ENCODE peak calls at places on chromosomes 11 and 22, in ten cellular contexts. One of them, this sample, is unnamed.

GRCh38 chr11:111846640-111847039 is 24.7 kb downstream of the ALG9 start:
- DNase-seq in non-pigmented ciliary epithelial cell: peak
- DNase-seq in kidney tubule cell: peak
- DNase-seq in body of pancreas: no peak
- DNase-seq in type B pancreatic cell: no peak
- DNase-seq in Daoy: peak
- DNase-seq in anterior cingulate cortex: no peak
- DNase-seq in PC-9: peak
- DNase-seq in stimulated activated CD4-positive, alpha-beta T cell treated with anti-CD3 and anti-CD28 coated beads, Interleukin-12 subunit alpha, Interleukin-12 subunit beta, amount 100 ng/mL, for 48 hours: no peak
- DNase-seq in stomach: no peak
- DNase-seq in this sample: no peak

GRCh38 chr22:49025791-49026475 is 801.7 kb downstream of the BRD1 start:
- DNase-seq in PC-9: no peak
- DNase-seq in body of pancreas: no peak
- DNase-seq in non-pigmented ciliary epithelial cell: no peak
- DNase-seq in kidney tubule cell: no peak
- DNase-seq in Daoy: no peak
- DNase-seq in anterior cingulate cortex: no peak
- DNase-seq in stimulated activated CD4-positive, alpha-beta T cell treated with anti-CD3 and anti-CD28 coated beads, Interleukin-12 subunit alpha, Interleukin-12 subunit beta, amount 100 ng/mL, for 48 hours: no peak
- DNase-seq in stomach: no peak
- DNase-seq in type B pancreatic cell: no peak
- DNase-seq in this sample: no peak

GRCh38 chr22:33906954-33907353 is 13.3 kb downstream of the LARGE1 start:
- DNase-seq in PC-9: no peak
- DNase-seq in type B pancreatic cell: no peak
- DNase-seq in Daoy: no peak
- DNase-seq in non-pigmented ciliary epithelial cell: no peak
- DNase-seq in body of pancreas: no peak
- DNase-seq in anterior cingulate cortex: no peak
- DNase-seq in stomach: no peak
- DNase-seq in stimulated activated CD4-positive, alpha-beta T cell treated with anti-CD3 and anti-CD28 coated beads, Interleukin-12 subunit alpha, Interleukin-12 subunit beta, amount 100 ng/mL, for 48 hours: no peak
- DNase-seq in kidney tubule cell: no peak
- DNase-seq in this sample: no peak

GRCh38 chr11:62708423-62709261 is 1.2 kb downstream of the GNG3 start:
- DNase-seq in non-pigmented ciliary epithelial cell: no peak
- DNase-seq in kidney tubule cell: no peak
- DNase-seq in stomach: peak
- DNase-seq in body of pancreas: peak
- DNase-seq in PC-9: peak
- DNase-seq in type B pancreatic cell: no peak
- DNase-seq in Daoy: no peak
- DNase-seq in stimulated activated CD4-positive, alpha-beta T cell treated with anti-CD3 and anti-CD28 coated beads, Interleukin-12 subunit alpha, Interleukin-12 subunit beta, amount 100 ng/mL, for 48 hours: no peak
- DNase-seq in anterior cingulate cortex: no peak
- DNase-seq in this sample: peak

GRCh38 chr22:27097933-27098332 is 440.5 kb downstream of the MIAT start:
- DNase-seq in Daoy: no peak
- DNase-seq in non-pigmented ciliary epithelial cell: no peak
- DNase-seq in body of pancreas: no peak
- DNase-seq in stomach: no peak
- DNase-seq in PC-9: no peak
- DNase-seq in stimulated activated CD4-positive, alpha-beta T cell treated with anti-CD3 and anti-CD28 coated beads, Interleukin-12 subunit alpha, Interleukin-12 subunit beta, amount 100 ng/mL, for 48 hours: no peak
- DNase-seq in type B pancreatic cell: no peak
- DNase-seq in kidney tubule cell: peak
- DNase-seq in anterior cingulate cortex: no peak
- DNase-seq in this sample: no peak

GRCh38 chr11:61609970-61610347 is 29.1 kb upstream of the SYT7 start:
- DNase-seq in stomach: peak
- DNase-seq in Daoy: no peak
- DNase-seq in PC-9: no peak
- DNase-seq in stimulated activated CD4-positive, alpha-beta T cell treated with anti-CD3 and anti-CD28 coated beads, Interleukin-12 subunit alpha, Interleukin-12 subunit beta, amount 100 ng/mL, for 48 hours: no peak
- DNase-seq in kidney tubule cell: peak
- DNase-seq in type B pancreatic cell: no peak
- DNase-seq in non-pigmented ciliary epithelial cell: no peak
- DNase-seq in body of pancreas: peak
- DNase-seq in anterior cingulate cortex: no peak
- DNase-seq in this sample: no peak

GRCh38 chr11:15660496-15660895 is 545.8 kb downstream of the INSC start:
- DNase-seq in non-pigmented ciliary epithelial cell: no peak
- DNase-seq in stimulated activated CD4-positive, alpha-beta T cell treated with anti-CD3 and anti-CD28 coated beads, Interleukin-12 subunit alpha, Interleukin-12 subunit beta, amount 100 ng/mL, for 48 hours: no peak
- DNase-seq in type B pancreatic cell: no peak
- DNase-seq in Daoy: no peak
- DNase-seq in PC-9: no peak
- DNase-seq in stomach: no peak
- DNase-seq in kidney tubule cell: no peak
- DNase-seq in anterior cingulate cortex: no peak
- DNase-seq in body of pancreas: no peak
- DNase-seq in this sample: no peak

GRCh38 chr22:33380789-33381530 is 322.8 kb upstream of the SYN3 start:
- DNase-seq in non-pigmented ciliary epithelial cell: peak
- DNase-seq in stomach: no peak
- DNase-seq in type B pancreatic cell: no peak
- DNase-seq in kidney tubule cell: peak
- DNase-seq in Daoy: peak
- DNase-seq in body of pancreas: no peak
- DNase-seq in stimulated activated CD4-positive, alpha-beta T cell treated with anti-CD3 and anti-CD28 coated beads, Interleukin-12 subunit alpha, Interleukin-12 subunit beta, amount 100 ng/mL, for 48 hours: no peak
- DNase-seq in PC-9: no peak
- DNase-seq in anterior cingulate cortex: no peak
- DNase-seq in this sample: no peak

GRCh38 chr22:48250937-48251530 is 1488.6 kb downstream of the TBC1D22A start:
- DNase-seq in PC-9: no peak
- DNase-seq in stimulated activated CD4-positive, alpha-beta T cell treated with anti-CD3 and anti-CD28 coated beads, Interleukin-12 subunit alpha, Interleukin-12 subunit beta, amount 100 ng/mL, for 48 hours: no peak
- DNase-seq in body of pancreas: no peak
- DNase-seq in anterior cingulate cortex: no peak
- DNase-seq in non-pigmented ciliary epithelial cell: no peak
- DNase-seq in type B pancreatic cell: no peak
- DNase-seq in kidney tubule cell: no peak
- DNase-seq in Daoy: no peak
- DNase-seq in stomach: no peak
- DNase-seq in this sample: no peak

GRCh38 chr22:27846910-27847309 is 45.4 kb upstream of the MN1 start:
- DNase-seq in anterior cingulate cortex: no peak
- DNase-seq in stomach: no peak
- DNase-seq in kidney tubule cell: no peak
- DNase-seq in PC-9: no peak
- DNase-seq in Daoy: no peak
- DNase-seq in stimulated activated CD4-positive, alpha-beta T cell treated with anti-CD3 and anti-CD28 coated beads, Interleukin-12 subunit alpha, Interleukin-12 subunit beta, amount 100 ng/mL, for 48 hours: no peak
- DNase-seq in body of pancreas: no peak
- DNase-seq in non-pigmented ciliary epithelial cell: no peak
- DNase-seq in type B pancreatic cell: no peak
- DNase-seq in this sample: no peak

GRCh38 chr11:73532310-73532709 is 65.6 kb downstream of the FAM168A start:
- DNase-seq in kidney tubule cell: no peak
- DNase-seq in stimulated activated CD4-positive, alpha-beta T cell treated with anti-CD3 and anti-CD28 coated beads, Interleukin-12 subunit alpha, Interleukin-12 subunit beta, amount 100 ng/mL, for 48 hours: no peak
- DNase-seq in body of pancreas: no peak
- DNase-seq in non-pigmented ciliary epithelial cell: no peak
- DNase-seq in anterior cingulate cortex: no peak
- DNase-seq in Daoy: no peak
- DNase-seq in PC-9: no peak
- DNase-seq in type B pancreatic cell: no peak
- DNase-seq in stomach: no peak
- DNase-seq in this sample: no peak

GRCh38 chr11:66851698-66852465 is 5.0 kb upstream of the LRFN4 start:
- DNase-seq in Daoy: no peak
- DNase-seq in non-pigmented ciliary epithelial cell: no peak
- DNase-seq in stomach: no peak
- DNase-seq in type B pancreatic cell: no peak
- DNase-seq in kidney tubule cell: no peak
- DNase-seq in anterior cingulate cortex: no peak
- DNase-seq in body of pancreas: no peak
- DNase-seq in stimulated activated CD4-positive, alpha-beta T cell treated with anti-CD3 and anti-CD28 coated beads, Interleukin-12 subunit alpha, Interleukin-12 subunit beta, amount 100 ng/mL, for 48 hours: no peak
- DNase-seq in PC-9: no peak
- DNase-seq in this sample: no peak

GRCh38 chr11:45644981-45645889 is 20.2 kb downstream of the CHST1 start:
- DNase-seq in type B pancreatic cell: no peak
- DNase-seq in Daoy: no peak
- DNase-seq in stomach: no peak
- DNase-seq in body of pancreas: no peak
- DNase-seq in non-pigmented ciliary epithelial cell: no peak
- DNase-seq in PC-9: no peak
- DNase-seq in anterior cingulate cortex: no peak
- DNase-seq in stimulated activated CD4-positive, alpha-beta T cell treated with anti-CD3 and anti-CD28 coated beads, Interleukin-12 subunit alpha, Interleukin-12 subunit beta, amount 100 ng/mL, for 48 hours: no peak
- DNase-seq in kidney tubule cell: no peak
- DNase-seq in this sample: no peak

GRCh38 chr11:128901655-128902514 is 10.7 kb downstream of the KCNJ5 start:
- DNase-seq in PC-9: no peak
- DNase-seq in stomach: no peak
- DNase-seq in anterior cingulate cortex: no peak
- DNase-seq in type B pancreatic cell: no peak
- DNase-seq in non-pigmented ciliary epithelial cell: no peak
- DNase-seq in Daoy: no peak
- DNase-seq in kidney tubule cell: no peak
- DNase-seq in body of pancreas: no peak
- DNase-seq in stimulated activated CD4-positive, alpha-beta T cell treated with anti-CD3 and anti-CD28 coated beads, Interleukin-12 subunit alpha, Interleukin-12 subunit beta, amount 100 ng/mL, for 48 hours: no peak
- DNase-seq in this sample: no peak

GRCh38 chr11:96134622-96135021 is 208.4 kb downstream of the MAML2 start:
- DNase-seq in body of pancreas: no peak
- DNase-seq in non-pigmented ciliary epithelial cell: no peak
- DNase-seq in Daoy: no peak
- DNase-seq in anterior cingulate cortex: no peak
- DNase-seq in kidney tubule cell: peak
- DNase-seq in stimulated activated CD4-positive, alpha-beta T cell treated with anti-CD3 and anti-CD28 coated beads, Interleukin-12 subunit alpha, Interleukin-12 subunit beta, amount 100 ng/mL, for 48 hours: no peak
- DNase-seq in PC-9: no peak
- DNase-seq in stomach: no peak
- DNase-seq in type B pancreatic cell: no peak
- DNase-seq in this sample: no peak

GRCh38 chr11:48063424-48063978 is 83.1 kb downstream of the PTPRJ start:
- DNase-seq in anterior cingulate cortex: no peak
- DNase-seq in Daoy: peak
- DNase-seq in PC-9: peak
- DNase-seq in type B pancreatic cell: no peak
- DNase-seq in stomach: no peak
- DNase-seq in stimulated activated CD4-positive, alpha-beta T cell treated with anti-CD3 and anti-CD28 coated beads, Interleukin-12 subunit alpha, Interleukin-12 subunit beta, amount 100 ng/mL, for 48 hours: no peak
- DNase-seq in non-pigmented ciliary epithelial cell: peak
- DNase-seq in kidney tubule cell: peak
- DNase-seq in body of pancreas: no peak
- DNase-seq in this sample: no peak

GRCh38 chr22:22800716-22801115 is 86.9 kb upstream of the IGLL5 start:
- DNase-seq in kidney tubule cell: peak
- DNase-seq in non-pigmented ciliary epithelial cell: no peak
- DNase-seq in Daoy: no peak
- DNase-seq in anterior cingulate cortex: no peak
- DNase-seq in PC-9: no peak
- DNase-seq in body of pancreas: no peak
- DNase-seq in type B pancreatic cell: no peak
- DNase-seq in stomach: no peak
- DNase-seq in stimulated activated CD4-positive, alpha-beta T cell treated with anti-CD3 and anti-CD28 coated beads, Interleukin-12 subunit alpha, Interleukin-12 subunit beta, amount 100 ng/mL, for 48 hours: no peak
- DNase-seq in this sample: no peak

GRCh38 chr22:48070760-48071159 is 1308.3 kb downstream of the TBC1D22A start:
- DNase-seq in PC-9: no peak
- DNase-seq in stimulated activated CD4-positive, alpha-beta T cell treated with anti-CD3 and anti-CD28 coated beads, Interleukin-12 subunit alpha, Interleukin-12 subunit beta, amount 100 ng/mL, for 48 hours: no peak
- DNase-seq in body of pancreas: no peak
- DNase-seq in Daoy: no peak
- DNase-seq in stomach: no peak
- DNase-seq in kidney tubule cell: no peak
- DNase-seq in non-pigmented ciliary epithelial cell: no peak
- DNase-seq in type B pancreatic cell: no peak
- DNase-seq in anterior cingulate cortex: no peak
- DNase-seq in this sample: no peak

GRCh38 chr22:25661067-25661466 is 80.9 kb upstream of the MYO18B start:
- DNase-seq in kidney tubule cell: no peak
- DNase-seq in PC-9: no peak
- DNase-seq in stimulated activated CD4-positive, alpha-beta T cell treated with anti-CD3 and anti-CD28 coated beads, Interleukin-12 subunit alpha, Interleukin-12 subunit beta, amount 100 ng/mL, for 48 hours: no peak
- DNase-seq in Daoy: no peak
- DNase-seq in non-pigmented ciliary epithelial cell: no peak
- DNase-seq in body of pancreas: no peak
- DNase-seq in anterior cingulate cortex: no peak
- DNase-seq in stomach: no peak
- DNase-seq in type B pancreatic cell: no peak
- DNase-seq in this sample: no peak

GRCh38 chr22:45968751-45969413 is 8.1 kb downstream of the WNT7B start:
- DNase-seq in kidney tubule cell: peak
- DNase-seq in type B pancreatic cell: no peak
- DNase-seq in stomach: no peak
- DNase-seq in Daoy: peak
- DNase-seq in PC-9: no peak
- DNase-seq in stimulated activated CD4-positive, alpha-beta T cell treated with anti-CD3 and anti-CD28 coated beads, Interleukin-12 subunit alpha, Interleukin-12 subunit beta, amount 100 ng/mL, for 48 hours: no peak
- DNase-seq in non-pigmented ciliary epithelial cell: peak
- DNase-seq in anterior cingulate cortex: no peak
- DNase-seq in body of pancreas: no peak
- DNase-seq in this sample: no peak

GRCh38 chr22:35488513-35488912 is 52.1 kb upstream of the RASD2 start:
- DNase-seq in body of pancreas: no peak
- DNase-seq in type B pancreatic cell: no peak
- DNase-seq in kidney tubule cell: no peak
- DNase-seq in Daoy: no peak
- DNase-seq in stomach: no peak
- DNase-seq in non-pigmented ciliary epithelial cell: no peak
- DNase-seq in stimulated activated CD4-positive, alpha-beta T cell treated with anti-CD3 and anti-CD28 coated beads, Interleukin-12 subunit alpha, Interleukin-12 subunit beta, amount 100 ng/mL, for 48 hours: no peak
- DNase-seq in anterior cingulate cortex: no peak
- DNase-seq in PC-9: no peak
- DNase-seq in this sample: no peak

GRCh38 chr22:26170795-26171194 is 1.5 kb downstream of the SEZ6L start:
- DNase-seq in stimulated activated CD4-positive, alpha-beta T cell treated with anti-CD3 and anti-CD28 coated beads, Interleukin-12 subunit alpha, Interleukin-12 subunit beta, amount 100 ng/mL, for 48 hours: no peak
- DNase-seq in stomach: no peak
- DNase-seq in PC-9: no peak
- DNase-seq in body of pancreas: peak
- DNase-seq in anterior cingulate cortex: peak
- DNase-seq in kidney tubule cell: no peak
- DNase-seq in non-pigmented ciliary epithelial cell: no peak
- DNase-seq in Daoy: peak
- DNase-seq in type B pancreatic cell: no peak
- DNase-seq in this sample: no peak

GRCh38 chr11:74321487-74322188 is 10.2 kb upstream of the P4HA3 start:
- DNase-seq in stomach: no peak
- DNase-seq in body of pancreas: peak
- DNase-seq in anterior cingulate cortex: no peak
- DNase-seq in type B pancreatic cell: no peak
- DNase-seq in non-pigmented ciliary epithelial cell: no peak
- DNase-seq in kidney tubule cell: peak
- DNase-seq in PC-9: no peak
- DNase-seq in stimulated activated CD4-positive, alpha-beta T cell treated with anti-CD3 and anti-CD28 coated beads, Interleukin-12 subunit alpha, Interleukin-12 subunit beta, amount 100 ng/mL, for 48 hours: peak
- DNase-seq in Daoy: peak
- DNase-seq in this sample: no peak

GRCh38 chr22:36510384-36510783 is 3.5 kb upstream of the FOXRED2 start:
- DNase-seq in Daoy: no peak
- DNase-seq in stomach: no peak
- DNase-seq in body of pancreas: no peak
- DNase-seq in anterior cingulate cortex: no peak
- DNase-seq in non-pigmented ciliary epithelial cell: no peak
- DNase-seq in PC-9: no peak
- DNase-seq in stimulated activated CD4-positive, alpha-beta T cell treated with anti-CD3 and anti-CD28 coated beads, Interleukin-12 subunit alpha, Interleukin-12 subunit beta, amount 100 ng/mL, for 48 hours: no peak
- DNase-seq in kidney tubule cell: no peak
- DNase-seq in type B pancreatic cell: no peak
- DNase-seq in this sample: no peak

GRCh38 chr11:46564459-46564858 is 29.4 kb downstream of the AMBRA1 start:
- DNase-seq in type B pancreatic cell: no peak
- DNase-seq in anterior cingulate cortex: no peak
- DNase-seq in body of pancreas: no peak
- DNase-seq in PC-9: no peak
- DNase-seq in stomach: no peak
- DNase-seq in stimulated activated CD4-positive, alpha-beta T cell treated with anti-CD3 and anti-CD28 coated beads, Interleukin-12 subunit alpha, Interleukin-12 subunit beta, amount 100 ng/mL, for 48 hours: no peak
- DNase-seq in kidney tubule cell: peak
- DNase-seq in Daoy: no peak
- DNase-seq in non-pigmented ciliary epithelial cell: no peak
- DNase-seq in this sample: no peak

GRCh38 chr11:112343368-112344039 is 82.8 kb upstream of the PLET1 start:
- DNase-seq in non-pigmented ciliary epithelial cell: no peak
- DNase-seq in stomach: no peak
- DNase-seq in stimulated activated CD4-positive, alpha-beta T cell treated with anti-CD3 and anti-CD28 coated beads, Interleukin-12 subunit alpha, Interleukin-12 subunit beta, amount 100 ng/mL, for 48 hours: no peak
- DNase-seq in type B pancreatic cell: no peak
- DNase-seq in kidney tubule cell: no peak
- DNase-seq in Daoy: no peak
- DNase-seq in anterior cingulate cortex: no peak
- DNase-seq in PC-9: no peak
- DNase-seq in body of pancreas: no peak
- DNase-seq in this sample: no peak

GRCh38 chr11:129457321-129457720 is 81.7 kb downstream of the BARX2 start:
- DNase-seq in body of pancreas: no peak
- DNase-seq in type B pancreatic cell: no peak
- DNase-seq in Daoy: no peak
- DNase-seq in non-pigmented ciliary epithelial cell: no peak
- DNase-seq in PC-9: peak
- DNase-seq in stimulated activated CD4-positive, alpha-beta T cell treated with anti-CD3 and anti-CD28 coated beads, Interleukin-12 subunit alpha, Interleukin-12 subunit beta, amount 100 ng/mL, for 48 hours: no peak
- DNase-seq in stomach: no peak
- DNase-seq in kidney tubule cell: no peak
- DNase-seq in anterior cingulate cortex: no peak
- DNase-seq in this sample: no peak

GRCh38 chr11:210122-210802 is 2.8 kb downstream of the RIC8A start:
- DNase-seq in body of pancreas: no peak
- DNase-seq in non-pigmented ciliary epithelial cell: peak
- DNase-seq in type B pancreatic cell: no peak
- DNase-seq in stomach: peak
- DNase-seq in stimulated activated CD4-positive, alpha-beta T cell treated with anti-CD3 and anti-CD28 coated beads, Interleukin-12 subunit alpha, Interleukin-12 subunit beta, amount 100 ng/mL, for 48 hours: no peak
- DNase-seq in anterior cingulate cortex: no peak
- DNase-seq in PC-9: peak
- DNase-seq in Daoy: peak
- DNase-seq in kidney tubule cell: peak
- DNase-seq in this sample: no peak